ENCODE peak calls at places on chromosomes 13 and 19, in ten cellular contexts. T, D, C, V, P, Z, L, U, H and I are unnamed samples.

GRCh38 chr13:23020246-23020843 is 160.4 kb upstream of the SGCG start:
- DNase-seq in H (no peak), Z (no peak), U (peak; percentile 74), C (peak; percentile 64), D (peak; percentile 51), L (no peak), V (peak; percentile 62), T (peak; percentile 36), P (peak; percentile 30), I (no peak)

GRCh38 chr13:59261928-59262488 is 901.7 kb downstream of the DIAPH3 start:
- DNase-seq in V (peak; percentile 1), T (no peak), L (no peak), H (no peak), D (no peak), C (no peak), Z (no peak), U (peak; percentile 68), P (no peak), I (no peak)

GRCh38 chr13:97395437-97396136 is 38.4 kb upstream of the RAP2A start:
- DNase-seq in D (no peak), U (peak; percentile 40), V (no peak), L (no peak), C (no peak), H (no peak), P (no peak), Z (no peak), T (peak; percentile 52), I (no peak)

GRCh38 chr13:68254151-68254550 is 1024.0 kb upstream of the PCDH9 start:
- DNase-seq in L (no peak), U (no peak), V (no peak), H (no peak), T (peak; percentile 1), C (no peak), Z (no peak), D (no peak), P (no peak), I (no peak)

GRCh38 chr13:35716186-35716585 is 239.7 kb upstream of the MAB21L1 start:
- DNase-seq in L (no peak), Z (no peak), T (peak; percentile 68), V (peak; percentile 37), H (no peak), P (no peak), C (no peak), U (peak; percentile 51), D (no peak), I (no peak)

GRCh38 chr19:13150187-13150918 is at the start of the genes IER2 and STX10:
- DNase-seq in C (peak; percentile 96), L (no peak), D (peak; percentile 97), P (peak; percentile 96), Z (peak; percentile 73), U (peak; percentile 97), T (peak; percentile 94), H (peak; percentile 98), V (peak; percentile 96), I (peak; percentile 88)

GRCh38 chr19:45670670-45671453 is 2.8 kb downstream of the GIPR start:
- DNase-seq in C (no peak), D (peak; percentile 29), Z (peak; percentile 58), P (peak; percentile 64), T (peak; percentile 14), H (peak; percentile 93), U (peak; percentile 89), L (peak; percentile 88), V (peak; percentile 88), I (peak; percentile 72)

GRCh38 chr19:15129856-15130580 is 22.8 kb downstream of the SYDE1 start:
- DNase-seq in T (no peak), Z (no peak), H (no peak), P (peak; percentile 43), D (no peak), U (no peak), C (no peak), L (peak; percentile 33), V (no peak), I (no peak)

GRCh38 chr13:35499131-35500051 is 22.9 kb upstream of the MAB21L1 start:
- DNase-seq in Z (no peak), U (no peak), L (no peak), P (no peak), H (no peak), D (no peak), V (no peak), C (no peak), T (no peak), I (no peak)

GRCh38 chr19:5621945-5622464 is 571 bp downstream of the SAFB2 start:
- DNase-seq in D (peak; percentile 48), U (no peak), H (no peak), Z (no peak), P (peak; percentile 48), C (peak; percentile 27), L (no peak), V (no peak), T (no peak), I (no peak)

GRCh38 chr13:33228645-33229445 is 56.7 kb downstream of the STARD13 start:
- DNase-seq in T (peak; percentile 83), P (no peak), D (peak; percentile 20), H (no peak), L (no peak), C (no peak), Z (no peak), V (peak; percentile 86), U (peak; percentile 67), I (no peak)

GRCh38 chr13:59677966-59678814 is 485.5 kb downstream of the DIAPH3 start:
- DNase-seq in V (peak; percentile 59), D (no peak), U (peak; percentile 83), C (no peak), P (no peak), Z (no peak), T (peak; percentile 53), L (peak; percentile 5), H (no peak), I (no peak)

GRCh38 chr13:44394649-44395048 is 21.0 kb downstream of the SERP2 start:
- DNase-seq in U (no peak), H (no peak), D (no peak), T (no peak), C (no peak), V (no peak), Z (no peak), L (no peak), P (no peak), I (no peak)

GRCh38 chr13:85241045-85241444 is 558.2 kb downstream of the SLITRK6 start:
- DNase-seq in C (no peak), Z (no peak), L (peak; percentile 50), H (no peak), D (no peak), U (peak; percentile 48), T (peak; percentile 80), V (no peak), P (no peak), I (no peak)

GRCh38 chr19:13781547-13781946 is 7.3 kb downstream of the C19orf53 start:
- DNase-seq in C (peak; percentile 87), T (peak; percentile 95), P (peak; percentile 80), D (peak; percentile 87), L (no peak), V (peak; percentile 86), U (peak; percentile 94), Z (no peak), H (peak; percentile 76), I (no peak)

GRCh38 chr13:41549491-41549890 is 92.1 kb downstream of the RGCC start:
- DNase-seq in H (no peak), P (no peak), U (no peak), D (no peak), L (no peak), C (no peak), V (no peak), T (no peak), Z (no peak), I (no peak)

GRCh38 chr19:17747205-17748098 is 3.8 kb upstream of the FCHO1 start:
- DNase-seq in L (peak; percentile 41), D (peak; percentile 94), U (peak; percentile 96), P (peak; percentile 83), C (peak; percentile 90), T (peak; percentile 90), H (peak; percentile 95), V (peak; percentile 94), Z (peak; percentile 88), I (peak; percentile 95)
- TF ChIP-seq CTCF in L (no peak), D (no peak), U (no peak), P (no peak), C (no peak), T (no peak), H (no peak), V (no peak), Z (no peak), I (no peak)

GRCh38 chr13:49869514-49869913 is 66.6 kb downstream of the SPRYD7 start:
- DNase-seq in U (peak; percentile 52), C (no peak), P (no peak), T (peak; percentile 20), Z (no peak), D (no peak), L (no peak), V (peak; percentile 47), H (no peak), I (no peak)
- TF ChIP-seq CTCF in U (peak; percentile 53), C (no peak), P (no peak), T (peak; percentile 27), Z (no peak), D (no peak), L (peak; percentile 21), V (peak; percentile 63), H (peak; percentile 29), I (no peak)

DNA sequence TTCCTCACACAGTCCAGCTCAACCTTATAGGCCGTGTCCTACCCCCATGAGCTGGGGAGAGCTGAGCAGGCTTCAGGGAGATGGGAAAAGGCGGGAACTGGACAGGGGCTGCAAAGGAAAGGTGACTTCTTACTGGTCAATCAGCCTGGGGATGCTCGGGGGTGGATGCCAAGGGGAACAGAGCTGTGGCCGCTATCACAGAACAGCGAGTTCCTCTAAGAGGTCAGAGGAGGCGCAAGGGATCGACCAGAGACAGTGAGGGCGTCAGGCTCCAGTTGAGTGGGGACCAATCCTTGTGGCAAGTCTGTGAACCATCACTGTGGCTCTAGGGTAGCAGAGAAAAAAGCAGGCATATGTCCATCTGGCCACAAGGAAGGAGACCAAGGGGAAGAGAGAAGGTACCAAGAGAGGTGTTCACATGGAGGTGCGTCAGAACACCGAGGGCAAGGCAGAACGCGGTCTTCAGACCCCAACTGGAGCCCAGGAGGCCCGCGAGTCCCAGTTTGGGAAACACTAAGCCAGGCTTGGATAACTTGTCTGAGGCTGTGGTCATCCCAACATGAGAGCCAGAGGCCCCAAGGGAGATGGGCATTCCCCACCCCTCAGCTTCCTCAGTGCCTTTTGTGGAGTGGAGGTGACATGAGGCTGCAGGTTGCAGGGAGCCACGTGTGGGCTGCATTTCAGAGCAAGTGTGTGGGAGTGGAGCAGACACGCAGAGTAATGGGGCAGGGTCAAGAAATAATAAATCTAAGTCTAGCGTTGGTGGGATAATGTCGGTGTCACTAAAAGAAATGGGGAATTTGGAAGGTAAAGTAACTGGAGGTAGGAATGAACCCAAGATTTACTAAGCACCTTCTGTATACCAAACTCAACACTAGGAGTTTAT is 3.9 kb downstream of the F10 start:
- DNase-seq in D (peak; percentile 6), H (peak; percentile 51), L (no peak), V (no peak), C (no peak), T (no peak), Z (no peak), P (no peak), U (no peak), I (no peak)
- TF ChIP-seq CTCF in D (no peak), H (no peak), L (no peak), V (no peak), C (no peak), T (no peak), Z (no peak), P (no peak), U (no peak), I (no peak)

DNA sequence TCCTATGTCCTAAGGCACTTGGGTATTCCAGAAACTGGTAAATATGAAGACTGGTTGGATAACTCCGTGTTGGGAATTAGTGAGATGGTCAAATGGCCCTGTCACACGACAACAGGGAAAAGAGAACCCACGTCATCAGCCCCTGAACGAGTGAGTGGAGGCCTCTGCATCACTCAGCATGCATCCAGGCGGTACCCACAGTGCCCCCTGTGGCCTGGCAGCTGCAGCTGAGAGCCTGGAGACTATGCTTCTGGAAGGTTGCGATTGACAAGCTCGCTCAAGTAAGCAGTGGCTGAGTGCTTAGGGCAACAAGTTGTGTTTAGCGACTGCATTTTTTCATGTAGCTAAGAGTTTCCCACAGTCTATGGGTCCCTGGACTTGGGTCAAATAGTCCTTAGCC is 55.9 kb downstream of the COL4A2 start:
- DNase-seq in Z (no peak), U (no peak), P (no peak), C (peak; percentile 55), T (no peak), V (no peak), H (no peak), D (no peak), L (no peak), I (no peak)
- TF ChIP-seq CTCF in Z (no peak), U (peak; percentile 15), P (no peak), C (peak; percentile 51), T (no peak), V (peak; percentile 41), H (no peak), D (no peak), L (peak; percentile 47), I (no peak)